ENCODE peak calls at places on chromosomes 3 and 15, in eight cellular contexts. U, E, V, C, A, Q, K and S are unnamed samples.

GRCh38 chr15:78061963-78062427 is 15.5 kb downstream of the TBC1D2B start:
- DNase-seq in K (no peak), Q (no peak), U (peak; percentile 77), C (peak; percentile 51), E (no peak), A (no peak), V (peak; percentile 61), S (no peak)

GRCh38 chr3:87200059-87200458 is 27.1 kb upstream of the CHMP2B start:
- DNase-seq in Q (no peak), E (no peak), C (no peak), A (no peak), K (no peak), U (no peak), V (no peak), S (no peak)

GRCh38 chr15:60830479-60830878 is 351.5 kb upstream of the ICE2 start:
- DNase-seq in E (no peak), U (no peak), K (no peak), Q (no peak), A (no peak), C (no peak), V (peak; percentile 15), S (no peak)

GRCh38 chr15:95440712-95441111 is 889.8 kb upstream of the NR2F2 start:
- DNase-seq in K (no peak), Q (no peak), C (peak; percentile 3), U (no peak), E (no peak), A (no peak), V (no peak), S (no peak)

GRCh38 chr15:25700916-25701315 is 162.2 kb downstream of the ATP10A start:
- DNase-seq in E (no peak), K (no peak), C (no peak), Q (no peak), V (no peak), U (no peak), A (no peak), S (no peak)

GRCh38 chr3:69838217-69838616 is 99.0 kb downstream of the MITF start:
- DNase-seq in A (no peak), U (no peak), K (no peak), E (no peak), Q (no peak), C (peak; percentile 49), V (peak; percentile 91), S (no peak)

GRCh38 chr15:89335289-89336041 is 841 bp upstream of the POLG start:
- DNase-seq in A (no peak), V (no peak), E (peak; percentile 51), Q (no peak), U (no peak), C (no peak), K (no peak), S (no peak)

GRCh38 chr3:117036259-117036799 is 326.8 kb downstream of the TUSC7 start:
- DNase-seq in K (no peak), V (peak; percentile 61), E (no peak), Q (no peak), A (no peak), C (peak; percentile 39), U (peak; percentile 80), S (peak; percentile 50)

GRCh38 chr3:142348460-142348859 is 99.4 kb downstream of the XRN1 start:
- DNase-seq in V (no peak), Q (no peak), C (no peak), U (no peak), K (no peak), A (no peak), E (no peak), S (no peak)

GRCh38 chr3:126056681-126057546 is 27.0 kb downstream of the SLC41A3 start:
- DNase-seq in C (peak; percentile 60), V (peak; percentile 29), A (no peak), U (no peak), E (no peak), Q (no peak), K (no peak), S (peak; percentile 35)

GRCh38 chr3:10666621-10667020 is 149.4 kb upstream of the SLC6A11 start:
- DNase-seq in U (peak; percentile 14), A (no peak), K (peak; percentile 26), Q (no peak), E (no peak), C (no peak), V (no peak), S (peak; percentile 72)

GRCh38 chr3:164806188-164806587 is 272.1 kb downstream of the SI start:
- DNase-seq in U (no peak), K (peak; percentile 2), E (no peak), A (no peak), V (no peak), Q (peak; percentile 5), C (peak; percentile 28), S (peak; percentile 34)

GRCh38 chr3:23984934-23985333 is 39.8 kb downstream of the NR1D2 start:
- DNase-seq in E (no peak), A (no peak), C (no peak), K (no peak), Q (no peak), V (no peak), U (no peak), S (no peak)